ENCODE peak calls at places on chromosomes 4 and X, in nine cellular contexts. K is Karpas-422, I is neural progenitor cell, T is MM.1S, B is mammary epithelial cell, V is IMR-90, U is endodermal cell, C is H1, M is neuronal stem cell. J is an unnamed sample.

GRCh38 chr4:153223418-153223792 is 19.2 kb downstream of the TRIM2 start:
- DNase-seq in K (no peak), I (no peak), T (no peak), B (peak; percentile 27), V (no peak), U (no peak), C (no peak), M (no peak), J (peak; percentile 57)

GRCh38 chr4:30718889-30719252 is 1.3 kb upstream of the PCDH7 start:
- DNase-seq in K (no peak), I (peak; percentile 52), T (no peak), B (peak; percentile 35), V (peak; percentile 48), U (no peak), C (no peak), M (peak; percentile 43), J (peak; percentile 64)

GRCh38 chr4:87251104-87251503 is 30.7 kb upstream of the KLHL8 start:
- DNase-seq in K (no peak), I (peak; percentile 52), T (no peak), B (no peak), V (no peak), U (no peak), C (no peak), M (no peak), J (no peak)

GRCh38 chr4:127622923-127623754 is 9.6 kb upstream of the INTU start:
- DNase-seq in K (no peak), I (peak; percentile 87), T (no peak), B (peak; percentile 64), V (peak; percentile 33), U (peak; percentile 94), C (peak; percentile 83), M (peak; percentile 65), J (peak; percentile 75)

GRCh38 chrX:1476682-1477081 is 24.0 kb upstream of the ASMTL start:
- DNase-seq in K (no peak), I (no peak), T (no peak), B (no peak), V (no peak), U (no peak), C (peak; percentile 7), M (no peak), J (no peak)

GRCh38 chr4:102299708-102300107 is 45.6 kb downstream of the SLC39A8 start:
- DNase-seq in K (peak; percentile 76), I (peak; percentile 72), T (peak; percentile 21), B (peak; percentile 11), V (peak; percentile 11), U (peak; percentile 85), C (peak; percentile 53), M (peak; percentile 38), J (peak; percentile 82)

GRCh38 chr4:109266236-109266635 is 36.2 kb downstream of the COL25A1 start:
- DNase-seq in K (no peak), I (no peak), T (no peak), B (no peak), V (no peak), U (no peak), C (no peak), M (no peak), J (no peak)

GRCh38 chr4:7365472-7366179 is 69.1 kb downstream of the PSAPL1 start:
- DNase-seq in K (no peak), I (no peak), T (no peak), B (no peak), V (no peak), U (no peak), C (no peak), M (no peak), J (no peak)

GRCh38 chrX:22135994-22136684 is 104.0 kb downstream of the PHEX start:
- DNase-seq in K (peak; percentile 80), I (peak; percentile 67), T (peak; percentile 63), B (peak; percentile 79), V (peak; percentile 60), U (no peak), C (no peak), M (peak; percentile 42), J (peak; percentile 72)

GRCh38 chr4:96786306-96786705 is 946.4 kb downstream of the PDHA2 start:
- DNase-seq in K (no peak), I (no peak), T (no peak), B (no peak), V (no peak), U (no peak), C (no peak), M (no peak), J (no peak)

GRCh38 chrX:17553961-17554482 is 179.0 kb downstream of the NHS start:
- DNase-seq in K (no peak), I (no peak), T (no peak), B (no peak), V (no peak), U (no peak), C (no peak), M (no peak), J (no peak)

GRCh38 chrX:78997870-78998558 is 52.8 kb downstream of the P2RY10 start:
- DNase-seq in K (no peak), I (peak; percentile 1), T (peak; percentile 59), B (no peak), V (no peak), U (peak; percentile 41), C (no peak), M (no peak), J (no peak)

GRCh38 chr4:6962211-6963041 is 52.8 kb downstream of the TBC1D14 start:
- DNase-seq in K (no peak), I (peak; percentile 85), T (no peak), B (no peak), V (no peak), U (no peak), C (no peak), M (peak; percentile 55), J (no peak)

GRCh38 chr4:150363721-150364688 is 217.9 kb upstream of the MAB21L2 start:
- DNase-seq in K (no peak), I (no peak), T (peak; percentile 48), B (no peak), V (no peak), U (no peak), C (no peak), M (no peak), J (no peak)

GRCh38 chr4:165331316-165331715 is 3.8 kb downstream of the MSMO1 start:
- DNase-seq in K (no peak), I (no peak), T (no peak), B (no peak), V (no peak), U (no peak), C (no peak), M (no peak), J (no peak)

GRCh38 chr4:183438458-183439113 is 5.8 kb upstream of the CDKN2AIP start:
- DNase-seq in K (no peak), I (no peak), T (no peak), B (peak; percentile 99), V (peak; percentile 97), U (no peak), C (no peak), M (no peak), J (peak; percentile 29)

GRCh38 chr4:186693159-186693815 is 30.4 kb downstream of the FAT1 start:
- DNase-seq in K (no peak), I (no peak), T (no peak), B (peak; percentile 93), V (peak; percentile 87), U (no peak), C (no peak), M (no peak), J (peak; percentile 83)

GRCh38 chr4:65924843-65925242 is 254.6 kb upstream of the EPHA5 start:
- DNase-seq in K (no peak), I (no peak), T (no peak), B (no peak), V (no peak), U (no peak), C (no peak), M (no peak), J (no peak)

GRCh38 chr4:143393195-143393594 is 56.5 kb downstream of the GAB1 start:
- DNase-seq in K (no peak), I (no peak), T (no peak), B (no peak), V (no peak), U (no peak), C (no peak), M (no peak), J (no peak)
- H3K4me1 ChIP-seq in K (no peaks in the 10 kb centered on the region), I (peaks cover 11% of the 10 kb centered on the region), T (peaks cover 24% of the 10 kb centered on the region), B (peaks cover 19% of the 10 kb centered on the region), V (peaks cover 24% of the 10 kb centered on the region), U (no peaks in the 10 kb centered on the region), C (peaks cover 4% of the 10 kb centered on the region), M (peaks cover 4% of the 10 kb centered on the region), J (peaks cover 33% of the 10 kb centered on the region)

DNA sequence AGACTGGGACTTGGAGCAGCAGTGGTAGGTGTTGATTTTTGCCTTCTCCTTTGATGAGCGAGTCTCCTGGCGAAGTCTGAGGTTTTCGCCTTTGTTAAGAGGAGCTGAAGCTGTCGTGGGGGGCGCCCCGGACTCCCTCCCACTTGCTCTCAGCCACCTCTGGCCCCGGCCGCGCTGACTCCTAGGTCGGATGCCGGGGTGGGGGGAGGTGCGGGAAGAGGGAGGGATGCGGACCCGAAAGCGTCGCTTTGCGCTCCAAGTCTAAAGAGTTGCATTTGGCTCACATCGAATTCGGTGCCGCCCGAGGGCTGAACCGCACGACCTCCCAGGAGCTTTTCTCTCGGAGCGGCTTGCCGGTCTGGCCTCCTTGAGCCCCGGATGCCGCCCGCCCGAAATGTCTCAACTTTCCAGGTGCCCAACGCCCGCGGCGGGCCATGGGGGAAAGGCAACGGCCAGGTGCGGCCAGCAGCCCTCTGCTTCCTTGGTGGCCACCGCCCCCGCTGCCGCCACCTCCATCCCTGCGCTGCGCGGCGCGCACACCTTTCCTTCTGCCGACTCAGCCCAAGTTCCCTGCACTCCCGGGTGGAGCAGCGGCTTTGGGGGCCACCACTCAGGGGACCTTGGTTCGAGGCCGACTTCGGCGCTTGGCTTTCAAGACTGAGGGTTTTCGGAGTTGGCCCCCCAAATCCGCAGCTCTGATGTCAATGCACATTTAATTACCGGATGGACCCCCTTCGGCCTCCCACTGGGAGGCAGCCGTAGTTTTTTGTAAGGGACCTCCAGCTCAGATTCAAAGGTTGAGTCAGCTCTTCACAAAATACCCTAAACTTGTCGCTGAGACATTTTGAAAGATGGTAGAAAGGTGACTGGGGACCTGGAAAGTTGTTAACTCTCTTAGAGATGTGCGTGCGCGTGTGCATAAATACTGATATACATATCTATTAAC is 977 bp downstream of the AFF2 start:
- DNase-seq in K (peak; percentile 76), I (peak; percentile 55), T (peak; percentile 11), B (peak; percentile 5), V (no peak), U (peak; percentile 77), C (peak; percentile 59), M (peak; percentile 35), J (no peak)
- H3K4me3 ChIP-seq in K (peak overlapping the region; percentile 73), I (peak overlapping the region; percentile 65), T (peak overlapping the region; percentile 55), B (peak overlapping the region; percentile 39), V (peak overlapping the region; percentile 47), U (peak overlapping the region; percentile 78), C (peak overlapping the region; percentile 70), M (peak overlapping the region; percentile 83), J (peak overlapping the region; percentile 75)

GRCh38 chr4:143251348-143251747 is 66.6 kb downstream of the USP38 start:
- DNase-seq in K (no peak), I (no peak), T (no peak), B (peak; percentile 5), V (no peak), U (no peak), C (no peak), M (no peak), J (no peak)
- H3K9ac ChIP-seq in K (no peak overlapping the region), I (no peak overlapping the region), T (no peak overlapping the region), B (no peak overlapping the region), V (no peak overlapping the region), U (no peak overlapping the region), C (no peak overlapping the region), M (no peak overlapping the region), J (no peak overlapping the region)

DNA sequence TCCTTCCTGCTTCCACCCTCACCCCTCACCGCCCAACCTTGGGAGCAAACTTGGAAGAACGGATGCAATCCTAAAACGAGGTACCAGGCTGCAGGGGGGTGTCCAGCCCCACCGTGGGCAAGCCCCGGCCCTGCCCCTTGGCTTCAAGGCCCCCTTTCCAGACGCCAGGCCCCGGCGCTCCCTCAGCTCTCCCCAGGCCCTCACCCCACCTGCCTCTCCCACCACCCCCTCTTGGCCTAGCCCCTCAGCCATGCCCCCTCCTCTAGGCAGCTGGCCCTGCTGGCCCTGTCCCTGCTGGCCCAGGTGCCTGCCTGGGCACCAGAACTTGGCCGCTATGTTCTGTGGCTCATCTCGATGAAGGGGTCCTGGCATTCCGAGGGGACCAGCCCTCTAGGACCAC is 33.8 kb downstream of the LRPAP1 start:
- DNase-seq in K (no peak), I (no peak), T (no peak), B (no peak), V (no peak), U (no peak), C (no peak), M (no peak), J (no peak)
- H3K4me1 ChIP-seq in K (no peaks in the 10 kb centered on the region), I (peaks cover 14% of the 10 kb centered on the region), T (no peaks in the 10 kb centered on the region), B (no peaks in the 10 kb centered on the region), V (no peaks in the 10 kb centered on the region), U (peaks cover 12% of the 10 kb centered on the region), C (no peaks in the 10 kb centered on the region), M (peaks cover 17% of the 10 kb centered on the region), J (no peaks in the 10 kb centered on the region)

J was measured in adipocyte.